ENCODE peak calls at places on chromosomes 12 and 14, in four cellular contexts. One of them, this sample, is unnamed.
A peak's percentile ranks its signal among the peaks of the same experiment; 100 is the strongest.

GRCh38 chr14:88168498-88169165 is 154.4 kb downstream of the KCNK10 start:
- DNase-seq in endothelial cell of umbilical vein: peak; percentile 30
- DNase-seq in hepatocyte: peak; percentile 44
- DNase-seq in K562: peak; percentile 37
- DNase-seq in this sample: no peak

GRCh38 chr12:20950248-20950647 is 139.7 kb downstream of the SLCO1B3 start:
- DNase-seq in endothelial cell of umbilical vein: peak; percentile 46
- DNase-seq in hepatocyte: peak; percentile 66
- DNase-seq in K562: peak; percentile 1
- DNase-seq in this sample: no peak

GRCh38 chr12:9794484-9795063 is 32.7 kb upstream of the KLRF1 start:
- DNase-seq in endothelial cell of umbilical vein: peak; percentile 43
- DNase-seq in hepatocyte: no peak
- DNase-seq in K562: peak; percentile 7
- DNase-seq in this sample: no peak

GRCh38 chr14:22383515-22384166 is 205.4 kb downstream of the DAD1 start:
- DNase-seq in endothelial cell of umbilical vein: no peak
- DNase-seq in hepatocyte: no peak
- DNase-seq in K562: no peak
- DNase-seq in this sample: no peak

GRCh38 chr14:72796935-72797334 is 97.0 kb downstream of the DPF3 start:
- DNase-seq in endothelial cell of umbilical vein: no peak
- DNase-seq in hepatocyte: no peak
- DNase-seq in K562: no peak
- DNase-seq in this sample: no peak

GRCh38 chr14:34211732-34212131 is 250.3 kb downstream of the SPTSSA start:
- DNase-seq in endothelial cell of umbilical vein: no peak
- DNase-seq in hepatocyte: no peak
- DNase-seq in K562: no peak
- DNase-seq in this sample: no peak

GRCh38 chr12:77104281-77104680 is 38.9 kb upstream of the E2F7 start:
- DNase-seq in endothelial cell of umbilical vein: no peak
- DNase-seq in hepatocyte: no peak
- DNase-seq in K562: no peak
- DNase-seq in this sample: no peak

GRCh38 chr12:59070534-59070933 is 150.2 kb upstream of the LRIG3 start:
- DNase-seq in endothelial cell of umbilical vein: peak; percentile 78
- DNase-seq in hepatocyte: no peak
- DNase-seq in K562: no peak
- DNase-seq in this sample: no peak

GRCh38 chr14:85617799-85618198 is 87.9 kb downstream of the FLRT2 start:
- DNase-seq in endothelial cell of umbilical vein: no peak
- DNase-seq in hepatocyte: no peak
- DNase-seq in K562: no peak
- DNase-seq in this sample: no peak

GRCh38 chr12:13142747-13143146 is 39.3 kb upstream of the GSG1 start:
- DNase-seq in endothelial cell of umbilical vein: no peak
- DNase-seq in hepatocyte: no peak
- DNase-seq in K562: no peak
- DNase-seq in this sample: no peak

GRCh38 chr12:105640780-105641179 is 310.3 kb downstream of the C12orf75 start:
- DNase-seq in endothelial cell of umbilical vein: no peak
- DNase-seq in hepatocyte: no peak
- DNase-seq in K562: no peak
- DNase-seq in this sample: no peak

GRCh38 chr12:24898606-24899005 is 50.3 kb downstream of the BCAT1 start:
- DNase-seq in endothelial cell of umbilical vein: no peak
- DNase-seq in hepatocyte: no peak
- DNase-seq in K562: no peak
- DNase-seq in this sample: no peak

DNA sequence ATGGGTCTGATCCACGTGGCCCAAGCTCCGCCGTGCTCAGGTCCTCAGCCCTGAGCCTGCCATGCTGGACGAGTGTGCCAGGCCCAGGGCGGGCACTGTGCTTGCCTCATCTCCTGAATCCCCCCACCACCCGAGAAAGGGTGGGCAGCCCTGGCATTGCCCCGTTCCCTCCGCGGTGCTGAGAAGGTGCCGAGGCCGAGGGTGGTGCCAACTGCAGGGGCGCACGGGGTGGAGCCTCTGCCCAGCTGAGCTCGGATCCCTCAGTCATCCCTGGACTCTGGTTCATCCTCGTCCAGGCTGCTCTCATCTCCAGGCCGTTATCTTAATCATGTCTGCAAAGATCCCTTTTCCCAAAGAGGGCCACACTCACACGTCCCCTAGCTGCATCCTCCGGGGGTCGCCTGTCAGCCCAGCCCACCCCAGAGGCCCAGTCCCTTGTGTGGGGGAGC is 60.6 kb downstream of the NOC4L start:
- DNase-seq in endothelial cell of umbilical vein: no peak
- DNase-seq in hepatocyte: no peak
- DNase-seq in K562: no peak
- DNase-seq in this sample: no peak
- TF ChIP-seq EZH2 in endothelial cell of umbilical vein: no peak
- TF ChIP-seq EZH2 in hepatocyte: no peak
- TF ChIP-seq EZH2 in K562: no peak
- TF ChIP-seq EZH2 in this sample: no peak

GRCh38 chr12:47973870-47974269 is 10.5 kb downstream of the TMEM106C start:
- DNase-seq in endothelial cell of umbilical vein: no peak
- DNase-seq in hepatocyte: no peak
- DNase-seq in K562: no peak
- DNase-seq in this sample: no peak
- H3K27me3 ChIP-seq in endothelial cell of umbilical vein: peaks cover 2% of the 10 kb centered on the region
- H3K27me3 ChIP-seq in hepatocyte: no peaks in the 10 kb centered on the region
- H3K27me3 ChIP-seq in K562: peaks cover 70% of the 10 kb centered on the region
- H3K27me3 ChIP-seq in this sample: peaks cover 13% of the 10 kb centered on the region

GRCh38 chr12:115833704-115834103 is 443.8 kb downstream of the MED13L start:
- DNase-seq in endothelial cell of umbilical vein: no peak
- DNase-seq in hepatocyte: no peak
- DNase-seq in K562: no peak
- DNase-seq in this sample: no peak

GRCh38 chr12:115835445-115835844 is 442.0 kb downstream of the MED13L start:
- DNase-seq in endothelial cell of umbilical vein: no peak
- DNase-seq in hepatocyte: peak; percentile 30
- DNase-seq in K562: no peak
- DNase-seq in this sample: no peak

GRCh38 chr12:115837220-115837619 is 440.3 kb downstream of the MED13L start:
- DNase-seq in endothelial cell of umbilical vein: no peak
- DNase-seq in hepatocyte: no peak
- DNase-seq in K562: no peak
- DNase-seq in this sample: no peak

GRCh38 chr12:115840159-115840558 is 437.3 kb downstream of the MED13L start:
- DNase-seq in endothelial cell of umbilical vein: no peak
- DNase-seq in hepatocyte: peak; percentile 31
- DNase-seq in K562: no peak
- DNase-seq in this sample: no peak

GRCh38 chr12:115838952-115839351 is 438.5 kb downstream of the MED13L start:
- DNase-seq in endothelial cell of umbilical vein: no peak
- DNase-seq in hepatocyte: no peak
- DNase-seq in K562: no peak
- DNase-seq in this sample: no peak
- H3K27ac ChIP-seq in endothelial cell of umbilical vein: no peak overlapping the region
- H3K27ac ChIP-seq in hepatocyte: no peak overlapping the region
- H3K27ac ChIP-seq in K562: no peak overlapping the region
- H3K27ac ChIP-seq in this sample: no peak overlapping the region

GRCh38 chr12:1069846-1070245 is 78.8 kb downstream of the ERC1 start:
- DNase-seq in endothelial cell of umbilical vein: peak; percentile 29
- DNase-seq in hepatocyte: no peak
- DNase-seq in K562: no peak
- DNase-seq in this sample: no peak
- TF ChIP-seq EZH2 in endothelial cell of umbilical vein: no peak
- TF ChIP-seq EZH2 in hepatocyte: no peak
- TF ChIP-seq EZH2 in K562: no peak
- TF ChIP-seq EZH2 in this sample: no peak

GRCh38 chr12:111028830-111029229 is 108.5 kb upstream of the MYL2 start:
- DNase-seq in endothelial cell of umbilical vein: no peak
- DNase-seq in hepatocyte: no peak
- DNase-seq in K562: no peak
- DNase-seq in this sample: no peak
- H3K27me3 ChIP-seq in endothelial cell of umbilical vein: peaks cover 34% of the 10 kb centered on the region
- H3K27me3 ChIP-seq in hepatocyte: peaks cover 80% of the 10 kb centered on the region
- H3K27me3 ChIP-seq in K562: peaks cover 15% of the 10 kb centered on the region
- H3K27me3 ChIP-seq in this sample: peaks cover 72% of the 10 kb centered on the region

GRCh38 chr14:102212356-102212755 is 72.7 kb downstream of the WDR20 start:
- DNase-seq in endothelial cell of umbilical vein: no peak
- DNase-seq in hepatocyte: no peak
- DNase-seq in K562: no peak
- DNase-seq in this sample: no peak
- H3K27ac ChIP-seq in endothelial cell of umbilical vein: no peak overlapping the region
- H3K27ac ChIP-seq in hepatocyte: no peak overlapping the region
- H3K27ac ChIP-seq in K562: no peak overlapping the region
- H3K27ac ChIP-seq in this sample: no peak overlapping the region

DNA sequence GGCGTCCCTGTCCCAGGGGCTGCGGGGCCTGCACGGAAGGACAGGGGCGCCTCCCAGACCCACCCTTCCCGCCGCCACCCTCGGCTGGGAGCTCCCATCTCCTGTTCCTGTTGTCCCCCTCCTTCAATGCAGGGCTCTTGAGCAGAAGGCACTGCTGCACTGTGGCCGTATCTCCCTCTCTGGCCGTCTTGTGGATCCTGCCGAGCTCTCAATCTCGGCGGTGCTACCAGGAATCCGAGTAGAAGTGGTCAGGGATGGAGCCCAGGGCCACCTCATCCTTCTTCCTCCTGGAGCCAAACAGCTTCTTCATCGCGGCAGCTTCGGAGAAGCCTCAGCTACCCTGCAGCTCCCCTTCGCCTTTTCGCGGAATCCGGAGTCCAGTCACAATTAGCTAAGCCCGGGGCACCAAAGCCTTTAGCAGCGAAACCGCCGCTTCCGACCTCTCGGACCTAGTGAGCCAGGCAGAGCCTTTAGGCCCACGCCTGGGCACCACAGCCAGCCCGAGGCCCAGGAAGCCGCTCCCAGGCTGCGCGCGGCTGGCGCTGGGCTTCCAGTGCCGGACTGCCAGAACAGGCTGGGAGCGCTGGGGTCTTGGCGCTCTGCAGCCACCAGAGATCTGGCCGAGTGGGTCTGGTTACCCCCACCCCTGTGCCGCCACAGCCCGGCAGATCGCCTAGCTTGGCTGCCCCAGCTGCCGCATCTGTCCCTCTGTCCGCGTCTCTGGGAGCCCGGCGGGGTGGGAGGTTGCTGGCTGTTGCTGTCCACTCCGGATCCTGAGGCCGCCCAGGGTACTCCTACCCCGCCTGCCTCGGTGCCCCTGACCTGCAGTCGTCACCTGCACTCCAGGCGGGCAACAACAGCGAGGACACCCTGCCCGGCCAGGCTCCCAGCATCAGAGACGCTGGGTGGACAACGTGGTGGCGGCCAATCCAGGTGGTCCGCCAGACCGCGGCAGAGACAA is 69.1 kb downstream of the ASCL4 start:
- DNase-seq in endothelial cell of umbilical vein: no peak
- DNase-seq in hepatocyte: peak; percentile 23
- DNase-seq in K562: no peak
- DNase-seq in this sample: no peak
- TF ChIP-seq EZH2 in endothelial cell of umbilical vein: peak; percentile 91
- TF ChIP-seq EZH2 in hepatocyte: peak; percentile 72
- TF ChIP-seq EZH2 in K562: no peak
- TF ChIP-seq EZH2 in this sample: no peak

DNA sequence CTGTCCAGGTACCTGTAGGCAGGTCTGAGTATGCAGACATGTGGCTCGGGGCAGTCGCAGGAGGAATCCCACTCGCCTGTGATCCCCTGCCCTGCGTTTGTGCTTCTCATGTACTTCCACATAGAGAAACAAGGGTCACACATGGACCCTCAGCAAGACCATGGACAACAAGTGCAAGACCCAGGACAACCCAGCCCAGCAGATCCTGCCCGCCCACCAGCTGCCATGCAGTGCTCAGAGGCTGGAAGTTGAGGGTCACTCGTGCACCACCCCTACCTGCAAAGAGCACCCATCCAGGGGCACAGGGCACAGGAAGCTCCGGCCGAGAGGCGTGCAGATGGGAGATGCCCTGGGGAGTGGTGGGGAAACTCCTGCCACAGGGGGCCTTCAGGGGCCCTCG is 67.5 kb upstream of the C14orf180 start:
- DNase-seq in endothelial cell of umbilical vein: no peak
- DNase-seq in hepatocyte: no peak
- DNase-seq in K562: no peak
- DNase-seq in this sample: no peak
- H3K27me3 ChIP-seq in endothelial cell of umbilical vein: no peaks in the 10 kb centered on the region
- H3K27me3 ChIP-seq in hepatocyte: no peaks in the 10 kb centered on the region
- H3K27me3 ChIP-seq in K562: peaks cover 25% of the 10 kb centered on the region
- H3K27me3 ChIP-seq in this sample: peaks cover 92% of the 10 kb centered on the region

GRCh38 chr12:52063081-52063985 is 6.4 kb upstream of the ATG101 start:
- DNase-seq in endothelial cell of umbilical vein: no peak
- DNase-seq in hepatocyte: no peak
- DNase-seq in K562: peak; percentile 37
- DNase-seq in this sample: no peak

GRCh38 chr12:52061470-52062166 is 8.2 kb upstream of the ATG101 start:
- DNase-seq in endothelial cell of umbilical vein: no peak
- DNase-seq in hepatocyte: no peak
- DNase-seq in K562: no peak
- DNase-seq in this sample: no peak

GRCh38 chr12:52060498-52061177 is 9.1 kb upstream of the ATG101 start:
- DNase-seq in endothelial cell of umbilical vein: no peak
- DNase-seq in hepatocyte: no peak
- DNase-seq in K562: no peak
- DNase-seq in this sample: no peak

GRCh38 chr12:52063986-52064649 is 5.7 kb upstream of the ATG101 start:
- DNase-seq in endothelial cell of umbilical vein: peak; percentile 73
- DNase-seq in hepatocyte: no peak
- DNase-seq in K562: peak; percentile 56
- DNase-seq in this sample: peak; percentile 52

DNA sequence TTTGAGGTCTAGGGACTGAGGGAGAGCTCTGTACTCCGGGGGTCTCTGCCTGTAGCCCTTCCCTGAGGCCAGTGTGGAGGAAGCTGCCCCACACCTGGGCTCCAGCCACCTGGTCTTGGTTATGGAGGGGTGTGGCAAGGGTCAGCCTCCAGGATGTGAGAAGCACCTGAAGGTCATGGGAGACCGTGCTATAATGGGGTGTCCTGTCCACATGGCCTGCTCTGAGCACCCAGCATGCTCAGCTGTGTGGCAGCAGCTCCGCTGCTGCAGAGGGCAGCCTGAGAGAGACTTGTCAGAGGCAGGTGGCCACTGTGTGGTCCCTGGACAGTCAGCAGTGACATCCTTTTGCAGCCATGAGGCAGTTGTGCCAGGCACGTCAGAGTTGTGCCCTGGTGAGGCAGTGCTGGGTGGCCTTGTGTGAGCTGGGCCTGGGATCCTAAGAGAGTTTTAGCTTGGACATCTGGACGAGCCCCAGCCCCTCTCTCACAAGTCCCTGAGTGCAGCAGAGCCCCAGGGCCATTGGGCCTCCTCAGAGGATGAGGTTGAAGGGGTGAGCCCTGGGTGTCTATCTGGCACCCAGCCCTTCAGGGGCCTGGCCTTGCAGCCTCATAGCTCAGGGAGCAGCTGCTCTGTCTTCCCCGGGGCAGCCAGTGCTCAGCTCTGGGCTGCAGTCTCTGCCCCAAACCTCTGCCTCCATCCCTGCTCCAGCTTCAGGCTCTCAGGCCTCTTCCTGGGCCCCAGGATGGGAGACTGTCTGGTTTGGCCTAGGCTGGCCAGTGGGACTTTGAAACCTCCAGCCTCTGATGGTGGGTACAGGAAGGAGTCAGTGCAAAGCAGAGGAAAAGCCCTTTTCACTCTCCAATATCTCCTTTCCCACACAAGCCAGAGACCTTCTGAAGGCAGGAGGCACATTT is 7.4 kb upstream of the ATG101 start:
- DNase-seq in endothelial cell of umbilical vein: no peak
- DNase-seq in hepatocyte: no peak
- DNase-seq in K562: no peak
- DNase-seq in this sample: no peak
- H3K27ac ChIP-seq in endothelial cell of umbilical vein: no peak overlapping the region
- H3K27ac ChIP-seq in hepatocyte: no peak overlapping the region
- H3K27ac ChIP-seq in K562: no peak overlapping the region
- H3K27ac ChIP-seq in this sample: no peak overlapping the region

This sample was measured in PC-9.